ENCODE peak calls at places on chromosomes 5 and 9, in four cellular contexts. P is NCI-H460; R is stimulated activated CD8-positive, alpha-beta memory T cell treated with anti-CD3 and anti-CD28 coated beads, Interleukin-4, amount 100 ng/mL, for 48 hours; X is DMS 273 treated with DMSO at 0.1 percent for 48 hours. F is an unnamed sample.

GRCh38 chr9:133870598-133871595 is 121.2 kb downstream of the VAV2 start:
- DNase-seq in R (no peak), X (no peak), P (no peak), F (no peak)

GRCh38 chr5:72221099-72221498 is 98.9 kb downstream of the MRPS27 start:
- DNase-seq in R (no peak), X (no peak), P (no peak), F (no peak)

GRCh38 chr9:82140471-82140870 is 151.9 kb downstream of the SPATA31D1 start:
- DNase-seq in R (no peak), P (no peak), X (no peak), F (no peak)

GRCh38 chr9:127541865-127542264 is 70.2 kb upstream of the STXBP1 start:
- DNase-seq in R (no peak), P (no peak), X (no peak), F (no peak)

GRCh38 chr9:137041134-137041533 is 4.8 kb downstream of the NPDC1 start:
- DNase-seq in P (no peak), R (no peak), X (no peak), F (no peak)

GRCh38 chr5:173753307-173754168 is 134.6 kb upstream of the CPEB4 start:
- DNase-seq in X (no peak), P (no peak), R (no peak), F (no peak)

GRCh38 chr9:128438343-128439109 is 17.3 kb upstream of the ODF2 start:
- DNase-seq in P (peak; percentile 76), R (peak; percentile 97), X (peak; percentile 36), F (peak; percentile 94)

GRCh38 chr5:41181691-41182564 is 31.4 kb downstream of the C6 start:
- DNase-seq in R (no peak), P (no peak), X (no peak), F (no peak)

GRCh38 chr9:111150241-111150640 is 112.0 kb upstream of the LPAR1 start:
- DNase-seq in P (no peak), R (no peak), X (no peak), F (no peak)

GRCh38 chr9:123604861-123605260 is 248.9 kb downstream of the CRB2 start:
- DNase-seq in X (no peak), R (no peak), P (no peak), F (no peak)

GRCh38 chr9:85024374-85024773 is 354.8 kb downstream of the NTRK2 start:
- DNase-seq in P (no peak), X (no peak), R (no peak), F (no peak)

GRCh38 chr9:71552480-71552879 is 215.8 kb downstream of the CEMIP2 start:
- DNase-seq in X (peak; percentile 92), R (no peak), P (no peak), F (no peak)

GRCh38 chr9:36396985-36397384 is 3.1 kb downstream of the RNF38 start:
- DNase-seq in P (no peak), R (peak; percentile 34), X (no peak), F (no peak)

GRCh38 chr5:135213466-135214239 is 179.6 kb upstream of the PITX1 start:
- DNase-seq in P (no peak), R (no peak), X (no peak), F (peak; percentile 42)

GRCh38 chr9:105860526-105860925 is 166.2 kb downstream of the TMEM38B start:
- DNase-seq in P (no peak), X (no peak), R (no peak), F (no peak)